ENCODE peak calls at places on chromosomes 6 and 20, in five cellular contexts. N, O, Z, D and R are unnamed samples.

GRCh38 chr6:148457843-148458159 is 115.2 kb downstream of the SASH1 start:
- DNase-seq in N (no peak), O (no peak), Z (no peak), D (no peak), R (no peak)

GRCh38 chr20:63106108-63106764 is 99.5 kb upstream of the BHLHE23 start:
- DNase-seq in N (no peak), O (no peak), Z (no peak), D (no peak), R (peak)

GRCh38 chr20:1846341-1846740 is 48.9 kb upstream of the SIRPA start:
- DNase-seq in N (no peak), O (no peak), Z (no peak), D (no peak), R (no peak)

GRCh38 chr6:6825986-6826901 is 237.7 kb downstream of the LY86 start:
- DNase-seq in N (peak), O (no peak), Z (no peak), D (no peak), R (peak)

GRCh38 chr6:96532399-96532798 is 10.8 kb downstream of the UFL1 start:
- DNase-seq in N (no peak), O (no peak), Z (no peak), D (no peak), R (no peak)

GRCh38 chr20:25389381-25389857 is 1.2 kb downstream of the ABHD12 start:
- DNase-seq in N (no peak), O (no peak), Z (peak), D (no peak), R (no peak)

GRCh38 chr6:121482004-121482693 is 46.7 kb downstream of the GJA1 start:
- DNase-seq in N (no peak), O (no peak), Z (no peak), D (no peak), R (no peak)

GRCh38 chr20:10461495-10461894 is 26.4 kb downstream of the SLX4IP start:
- DNase-seq in N (no peak), O (no peak), Z (no peak), D (no peak), R (no peak)

GRCh38 chr6:149225370-149225769 is 92.1 kb upstream of the TAB2 start:
- DNase-seq in N (no peak), O (no peak), Z (no peak), D (peak), R (no peak)

GRCh38 chr20:63099426-63100267 is 92.9 kb upstream of the BHLHE23 start:
- DNase-seq in N (peak), O (peak), Z (no peak), D (no peak), R (no peak)

GRCh38 chr6:31954511-31954910 is 4.3 kb downstream of the NELFE start:
- DNase-seq in N (no peak), O (no peak), Z (no peak), D (no peak), R (no peak)

GRCh38 chr6:138337076-138337475 is 40.6 kb upstream of the SMIM28 start:
- DNase-seq in N (no peak), O (no peak), Z (peak), D (no peak), R (no peak)

GRCh38 chr6:105250523-105250922 is 70.7 kb upstream of the POPDC3 start:
- DNase-seq in N (no peak), O (no peak), Z (no peak), D (no peak), R (no peak)

GRCh38 chr6:1372690-1373089 is 16.7 kb upstream of the FOXF2 start:
- DNase-seq in N (no peak), O (no peak), Z (no peak), D (no peak), R (no peak)

GRCh38 chr20:3276400-3277015 is 37.5 kb upstream of the SLC4A11 start:
- DNase-seq in N (no peak), O (no peak), Z (peak), D (peak), R (peak)

GRCh38 chr6:121694389-121695185 is 259.1 kb downstream of the GJA1 start:
- DNase-seq in N (no peak), O (no peak), Z (no peak), D (no peak), R (no peak)

GRCh38 chr6:126440923-126441322 is 101.0 kb downstream of the CENPW start:
- DNase-seq in N (no peak), O (no peak), Z (no peak), D (no peak), R (no peak)

GRCh38 chr6:65638047-65638831 is 68.8 kb downstream of the EYS start:
- DNase-seq in N (no peak), O (no peak), Z (peak), D (peak), R (no peak)

GRCh38 chr6:1164600-1164999 is 147.3 kb upstream of the FOXQ1 start:
- DNase-seq in N (no peak), O (no peak), Z (no peak), D (no peak), R (no peak)

GRCh38 chr6:25263602-25264001 is 15.6 kb upstream of the CARMIL1 start:
- DNase-seq in N (no peak), O (no peak), Z (no peak), D (no peak), R (no peak)

GRCh38 chr6:130425532-130425931 is 59.7 kb downstream of the TMEM200A start:
- DNase-seq in N (no peak), O (no peak), Z (no peak), D (no peak), R (no peak)

GRCh38 chr20:50191065-50191565 is 485 bp downstream of the CEBPB start:
- DNase-seq in N (peak), O (no peak), Z (no peak), D (no peak), R (peak)

GRCh38 chr6:46973029-46973428 is 51.3 kb upstream of the ADGRF5 start:
- DNase-seq in N (no peak), O (no peak), Z (no peak), D (no peak), R (no peak)

GRCh38 chr6:98824907-98825601 is 9.3 kb upstream of the POU3F2 start:
- DNase-seq in N (no peak), O (no peak), Z (no peak), D (peak), R (no peak)

GRCh38 chr6:14665827-14666724 is 548.5 kb downstream of the CD83 start:
- DNase-seq in N (no peak), O (peak), Z (peak), D (no peak), R (no peak)

GRCh38 chr6:17725083-17725482 is 18.4 kb upstream of the NUP153 start:
- DNase-seq in N (no peak), O (no peak), Z (peak), D (no peak), R (no peak)

GRCh38 chr20:16544949-16545348 is 28.3 kb downstream of the KIF16B start:
- DNase-seq in N (no peak), O (no peak), Z (no peak), D (no peak), R (no peak)

GRCh38 chr6:25835442-25836283 is 3.8 kb upstream of the SLC17A1 start:
- DNase-seq in N (no peak), O (no peak), Z (no peak), D (no peak), R (no peak)

GRCh38 chr6:10014561-10014960 is 400.3 kb downstream of the TFAP2A start:
- DNase-seq in N (no peak), O (no peak), Z (no peak), D (peak), R (no peak)

GRCh38 chr6:105879902-105880547 is 206.1 kb upstream of the PRDM1 start:
- DNase-seq in N (no peak), O (no peak), Z (no peak), D (no peak), R (no peak)

GRCh38 chr6:166156942-166157341 is 10.7 kb downstream of the TBXT start:
- DNase-seq in N (no peak), O (no peak), Z (no peak), D (peak), R (no peak)
- TF ChIP-seq CTCF in N (no peak), O (no peak), Z (peak), D (peak), R (no peak)

GRCh38 chr6:159540152-159540551 is 152.9 kb downstream of the SOD2 start:
- DNase-seq in N (no peak), O (no peak), Z (no peak), D (peak), R (no peak)
- TF ChIP-seq CTCF in N (no peak), O (no peak), Z (peak), D (peak), R (no peak)

DNA sequence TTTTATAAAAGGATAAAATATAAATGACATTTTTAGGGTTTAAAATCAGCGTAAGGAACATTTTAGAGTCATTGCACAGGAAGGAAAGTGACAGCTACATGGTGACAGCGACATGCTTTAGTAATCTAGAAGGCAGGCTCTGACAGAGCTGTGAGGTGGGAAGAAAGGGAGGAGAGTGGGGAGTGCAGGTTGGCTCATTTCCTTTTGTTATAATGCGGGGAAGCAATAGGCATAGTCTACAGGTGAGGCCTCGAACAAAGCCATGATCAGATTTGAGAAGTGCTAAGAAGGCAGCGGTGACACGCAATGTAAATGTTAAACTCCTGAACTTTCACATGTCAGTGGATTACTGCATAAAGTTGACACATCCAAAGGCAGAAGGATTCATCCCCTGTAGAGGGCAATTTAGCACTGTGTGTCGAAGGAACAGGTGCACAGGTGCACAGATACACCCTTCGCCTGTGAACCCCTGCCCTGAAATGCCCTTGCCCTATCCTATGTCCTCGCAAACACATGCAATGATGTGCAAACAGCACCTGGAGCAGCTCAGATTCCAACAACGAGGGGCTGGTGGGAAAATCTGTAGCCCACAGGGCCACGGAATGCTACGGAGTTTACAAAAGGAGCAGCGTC is 32.4 kb upstream of the SMOC2 start:
- DNase-seq in N (no peak), O (no peak), Z (no peak), D (no peak), R (no peak)
- TF ChIP-seq CTCF in N (no peak), O (no peak), Z (no peak), D (no peak), R (no peak)

GRCh38 chr6:168132531-168133184 is 53.6 kb upstream of the FRMD1 start:
- DNase-seq in N (peak), O (no peak), Z (peak), D (peak), R (peak)
- TF ChIP-seq CTCF in N (peak), O (no peak), Z (peak), D (peak), R (peak)

GRCh38 chr20:52789716-52790115 is 182.4 kb upstream of the TSHZ2 start:
- DNase-seq in N (no peak), O (no peak), Z (no peak), D (no peak), R (no peak)

GRCh38 chr20:52785678-52786077 is 186.5 kb upstream of the TSHZ2 start:
- DNase-seq in N (no peak), O (no peak), Z (no peak), D (no peak), R (no peak)

GRCh38 chr20:52779125-52779524 is 193.0 kb upstream of the TSHZ2 start:
- DNase-seq in N (no peak), O (no peak), Z (no peak), D (no peak), R (no peak)

GRCh38 chr20:52783769-52784168 is 188.4 kb upstream of the TSHZ2 start:
- DNase-seq in N (no peak), O (no peak), Z (no peak), D (peak), R (no peak)
- TF ChIP-seq CTCF in N (no peak), O (no peak), Z (peak), D (peak), R (peak)

GRCh38 chr6:53064726-53065265 is 408 bp upstream of the FBXO9 start:
- DNase-seq in N (peak), O (peak), Z (peak), D (peak), R (peak)

GRCh38 chr6:53067307-53067706 is 2.1 kb downstream of the FBXO9 start:
- DNase-seq in N (no peak), O (no peak), Z (no peak), D (no peak), R (no peak)

GRCh38 chr6:53066874-53067273 is 1.7 kb downstream of the FBXO9 start:
- DNase-seq in N (no peak), O (no peak), Z (no peak), D (no peak), R (no peak)

GRCh38 chr6:53065266-53066058 is at the start of gene FBXO9:
- DNase-seq in N (peak), O (no peak), Z (peak), D (peak), R (peak)

DNA sequence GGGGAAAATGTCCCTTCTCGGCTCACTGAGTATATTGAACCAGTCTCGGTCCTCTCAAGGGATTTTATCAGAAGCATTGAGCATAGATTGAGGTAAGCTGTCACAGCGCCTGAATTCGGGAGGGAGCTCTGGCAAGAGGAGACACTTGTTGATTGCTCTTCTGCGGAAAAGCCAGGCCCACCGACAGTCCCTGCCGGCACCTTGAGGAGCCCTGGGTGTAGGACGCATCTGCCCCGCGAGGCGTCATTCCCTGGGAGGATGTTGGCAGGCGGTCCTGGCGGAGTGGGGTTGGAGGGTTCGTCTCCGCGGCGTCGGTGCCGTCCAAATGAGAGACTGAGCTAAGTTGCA is 829 bp downstream of the FBXO9 start:
- DNase-seq in N (peak), O (no peak), Z (no peak), D (no peak), R (peak)
- TF ChIP-seq CTCF in N (no peak), O (no peak), Z (no peak), D (no peak), R (no peak)

GRCh38 chr6:111580401-111580800 is 25.3 kb downstream of the TRAF3IP2 start:
- DNase-seq in N (no peak), O (no peak), Z (no peak), D (no peak), R (no peak)

GRCh38 chr6:111583221-111583620 is 22.5 kb downstream of the TRAF3IP2 start:
- DNase-seq in N (no peak), O (no peak), Z (no peak), D (no peak), R (no peak)

GRCh38 chr6:111579816-111580215 is 25.9 kb downstream of the TRAF3IP2 start:
- DNase-seq in N (no peak), O (no peak), Z (no peak), D (no peak), R (no peak)

GRCh38 chr6:111581957-111582356 is 23.7 kb downstream of the TRAF3IP2 start:
- DNase-seq in N (no peak), O (no peak), Z (no peak), D (no peak), R (no peak)

DNA sequence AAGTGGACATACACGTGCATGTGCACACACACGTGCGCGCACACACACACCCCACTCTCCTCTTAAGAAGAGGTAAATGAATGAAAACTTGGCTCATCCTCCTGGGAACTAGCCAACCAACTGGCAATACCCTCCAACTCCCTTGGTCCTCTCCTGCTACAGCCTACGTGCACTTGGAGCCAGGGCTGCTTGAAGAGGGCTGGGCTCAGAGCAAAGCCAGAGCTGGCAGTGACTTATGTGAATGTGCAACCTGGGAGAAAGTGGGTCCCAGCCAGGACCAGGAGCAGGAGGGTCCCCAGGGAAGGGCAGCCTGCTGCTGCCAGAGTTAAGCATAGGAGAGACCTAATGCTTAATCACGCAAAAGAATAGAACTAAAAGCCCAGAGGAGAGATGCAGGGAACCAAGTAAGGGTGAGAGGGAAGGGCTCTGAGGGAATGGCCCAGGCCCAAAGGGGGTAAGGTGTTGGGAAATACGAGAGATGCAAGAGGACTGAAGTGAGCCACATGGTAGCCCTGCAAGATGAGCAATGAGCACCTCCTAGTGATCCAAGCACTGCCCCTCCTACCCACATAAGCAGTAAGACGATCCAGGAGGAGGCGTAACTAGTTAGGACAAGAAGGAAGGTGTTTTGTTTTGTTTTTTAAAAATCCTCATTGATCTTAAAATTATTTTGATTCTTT is 24.7 kb downstream of the TRAF3IP2 start:
- DNase-seq in N (peak), O (no peak), Z (no peak), D (no peak), R (no peak)
- TF ChIP-seq CTCF in N (no peak), O (no peak), Z (no peak), D (peak), R (no peak)

GRCh38 chr6:37103169-37104039 is 66.5 kb upstream of the PIM1 start:
- DNase-seq in N (peak), O (no peak), Z (peak), D (peak), R (peak)

GRCh38 chr6:37104935-37105781 is 64.8 kb upstream of the PIM1 start:
- DNase-seq in N (no peak), O (no peak), Z (no peak), D (no peak), R (no peak)

GRCh38 chr6:37100740-37101139 is 69.2 kb upstream of the PIM1 start:
- DNase-seq in N (no peak), O (no peak), Z (no peak), D (no peak), R (no peak)

GRCh38 chr6:37101991-37102298 is 68.0 kb upstream of the PIM1 start:
- DNase-seq in N (no peak), O (no peak), Z (no peak), D (no peak), R (no peak)

DNA sequence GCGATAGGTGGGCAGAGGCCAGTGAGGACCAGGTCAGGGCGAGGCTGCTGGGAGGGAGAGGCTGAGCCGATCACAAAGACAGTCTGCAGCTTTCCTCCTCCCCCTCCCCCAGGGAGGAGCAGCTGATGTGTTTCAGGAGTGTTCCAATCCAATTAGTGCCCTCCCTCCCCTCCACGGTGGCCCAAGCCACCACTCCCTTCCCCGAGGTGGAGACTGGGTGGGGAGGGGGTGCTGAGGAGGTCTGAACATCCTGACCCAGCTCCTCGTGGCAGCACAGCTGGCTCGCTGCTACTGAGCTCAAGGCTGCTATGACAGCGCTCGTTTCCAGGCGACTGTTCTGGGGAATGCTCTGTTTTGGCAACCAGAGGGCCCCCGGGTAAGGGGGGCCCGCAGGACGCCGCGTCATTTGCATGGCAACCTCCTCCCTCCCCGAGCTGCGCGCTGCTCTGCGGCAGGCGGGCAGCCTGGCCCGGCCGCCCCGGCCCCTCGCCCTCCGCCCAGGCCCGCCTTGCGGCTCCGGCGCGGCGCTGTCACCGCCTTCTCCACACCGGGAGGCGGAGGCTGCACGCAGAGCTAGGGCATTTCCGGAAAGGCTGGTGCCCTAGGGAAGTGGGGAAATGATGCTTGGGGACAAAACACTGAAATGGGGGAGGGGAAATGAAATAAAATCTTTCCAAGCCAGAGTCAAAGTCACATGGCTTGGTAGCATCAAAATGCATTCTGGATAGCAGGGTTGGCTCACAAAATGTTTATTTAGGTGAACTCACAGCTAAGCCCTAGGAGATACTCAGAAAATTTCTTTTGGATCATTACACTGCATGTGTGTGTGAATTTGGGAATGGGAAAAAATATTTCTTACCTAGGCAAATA is 67.4 kb upstream of the PIM1 start:
- DNase-seq in N (peak), O (peak), Z (peak), D (peak), R (peak)
- TF ChIP-seq CTCF in N (no peak), O (no peak), Z (no peak), D (no peak), R (no peak)